ENCODE peak calls at places on chromosome X, in six cellular contexts. One of them, this sample, is unnamed.
A peak's percentile ranks its signal among the peaks of the same experiment; 100 is the strongest.

GRCh38 chrX:27767387-27767786 is 40.4 kb upstream of the MAGEB10 start:
- DNase-seq in activated naive CD4-positive, alpha-beta T cell treated with anti-CD3 and anti-CD28 coated beads, Interleukin-2, amount 10 ng/mL, durations not matched to agents 7 days and 5 days: no peak
- DNase-seq in PC-3: peak; percentile 60
- DNase-seq in cardiac fibroblast: peak; percentile 30
- DNase-seq in left ventricle myocardium superior: no peak
- DNase-seq in ovary: no peak
- DNase-seq in this sample: no peak

GRCh38 chrX:43566170-43566569 is 89.9 kb upstream of the MAOA start:
- DNase-seq in cardiac fibroblast: no peak
- DNase-seq in activated naive CD4-positive, alpha-beta T cell treated with anti-CD3 and anti-CD28 coated beads, Interleukin-2, amount 10 ng/mL, durations not matched to agents 7 days and 5 days: no peak
- DNase-seq in PC-3: peak; percentile 69
- DNase-seq in ovary: no peak
- DNase-seq in left ventricle myocardium superior: no peak
- DNase-seq in this sample: no peak

GRCh38 chrX:109774136-109774535 is 41.1 kb upstream of the ACSL4 start:
- DNase-seq in ovary: no peak
- DNase-seq in activated naive CD4-positive, alpha-beta T cell treated with anti-CD3 and anti-CD28 coated beads, Interleukin-2, amount 10 ng/mL, durations not matched to agents 7 days and 5 days: no peak
- DNase-seq in cardiac fibroblast: peak; percentile 60
- DNase-seq in left ventricle myocardium superior: no peak
- DNase-seq in PC-3: no peak
- DNase-seq in this sample: no peak

GRCh38 chrX:44937606-44938005 is 64.6 kb downstream of the KDM6A start:
- DNase-seq in ovary: no peak
- DNase-seq in activated naive CD4-positive, alpha-beta T cell treated with anti-CD3 and anti-CD28 coated beads, Interleukin-2, amount 10 ng/mL, durations not matched to agents 7 days and 5 days: no peak
- DNase-seq in cardiac fibroblast: no peak
- DNase-seq in left ventricle myocardium superior: no peak
- DNase-seq in PC-3: no peak
- DNase-seq in this sample: no peak

GRCh38 chrX:11532291-11533075 is 133.2 kb downstream of the ARHGAP6 start:
- DNase-seq in ovary: peak; percentile 38
- DNase-seq in activated naive CD4-positive, alpha-beta T cell treated with anti-CD3 and anti-CD28 coated beads, Interleukin-2, amount 10 ng/mL, durations not matched to agents 7 days and 5 days: no peak
- DNase-seq in PC-3: peak; percentile 37
- DNase-seq in cardiac fibroblast: no peak
- DNase-seq in left ventricle myocardium superior: no peak
- DNase-seq in this sample: peak; percentile 80

GRCh38 chrX:9339603-9340569 is 125.0 kb upstream of the TBL1X start:
- DNase-seq in ovary: peak; percentile 55
- DNase-seq in cardiac fibroblast: no peak
- DNase-seq in left ventricle myocardium superior: peak; percentile 60
- DNase-seq in PC-3: no peak
- DNase-seq in activated naive CD4-positive, alpha-beta T cell treated with anti-CD3 and anti-CD28 coated beads, Interleukin-2, amount 10 ng/mL, durations not matched to agents 7 days and 5 days: peak; percentile 27
- DNase-seq in this sample: peak; percentile 65

GRCh38 chrX:12951590-12951965 is 23.3 kb upstream of the TMSB4X start:
- DNase-seq in activated naive CD4-positive, alpha-beta T cell treated with anti-CD3 and anti-CD28 coated beads, Interleukin-2, amount 10 ng/mL, durations not matched to agents 7 days and 5 days: peak; percentile 41
- DNase-seq in ovary: no peak
- DNase-seq in left ventricle myocardium superior: no peak
- DNase-seq in PC-3: no peak
- DNase-seq in cardiac fibroblast: no peak
- DNase-seq in this sample: no peak

GRCh38 chrX:153381684-153382532 is 19.2 kb downstream of the PNMA6E start:
- DNase-seq in cardiac fibroblast: peak; percentile 84
- DNase-seq in ovary: peak; percentile 81
- DNase-seq in PC-3: no peak
- DNase-seq in left ventricle myocardium superior: no peak
- DNase-seq in activated naive CD4-positive, alpha-beta T cell treated with anti-CD3 and anti-CD28 coated beads, Interleukin-2, amount 10 ng/mL, durations not matched to agents 7 days and 5 days: peak; percentile 53
- DNase-seq in this sample: peak; percentile 74

GRCh38 chrX:123188081-123188480 is 4.0 kb downstream of the GRIA3 start:
- DNase-seq in ovary: no peak
- DNase-seq in PC-3: no peak
- DNase-seq in activated naive CD4-positive, alpha-beta T cell treated with anti-CD3 and anti-CD28 coated beads, Interleukin-2, amount 10 ng/mL, durations not matched to agents 7 days and 5 days: no peak
- DNase-seq in cardiac fibroblast: peak; percentile 24
- DNase-seq in left ventricle myocardium superior: no peak
- DNase-seq in this sample: no peak

GRCh38 chrX:30212172-30212571 is 3.2 kb upstream of the MAGEB2 start:
- DNase-seq in cardiac fibroblast: no peak
- DNase-seq in activated naive CD4-positive, alpha-beta T cell treated with anti-CD3 and anti-CD28 coated beads, Interleukin-2, amount 10 ng/mL, durations not matched to agents 7 days and 5 days: no peak
- DNase-seq in PC-3: peak; percentile 3
- DNase-seq in ovary: no peak
- DNase-seq in left ventricle myocardium superior: no peak
- DNase-seq in this sample: no peak

GRCh38 chrX:29890646-29891200 is 324.6 kb upstream of the MAGEB2 start:
- DNase-seq in cardiac fibroblast: no peak
- DNase-seq in left ventricle myocardium superior: no peak
- DNase-seq in ovary: no peak
- DNase-seq in activated naive CD4-positive, alpha-beta T cell treated with anti-CD3 and anti-CD28 coated beads, Interleukin-2, amount 10 ng/mL, durations not matched to agents 7 days and 5 days: no peak
- DNase-seq in PC-3: no peak
- DNase-seq in this sample: no peak

GRCh38 chrX:24982306-24982965 is 33.3 kb downstream of the ARX start:
- DNase-seq in left ventricle myocardium superior: no peak
- DNase-seq in ovary: no peak
- DNase-seq in PC-3: no peak
- DNase-seq in activated naive CD4-positive, alpha-beta T cell treated with anti-CD3 and anti-CD28 coated beads, Interleukin-2, amount 10 ng/mL, durations not matched to agents 7 days and 5 days: no peak
- DNase-seq in cardiac fibroblast: peak; percentile 16
- DNase-seq in this sample: no peak

GRCh38 chrX:143757887-143758286 is 37.3 kb upstream of the SPANXN2 start:
- DNase-seq in PC-3: no peak
- DNase-seq in activated naive CD4-positive, alpha-beta T cell treated with anti-CD3 and anti-CD28 coated beads, Interleukin-2, amount 10 ng/mL, durations not matched to agents 7 days and 5 days: no peak
- DNase-seq in ovary: no peak
- DNase-seq in cardiac fibroblast: no peak
- DNase-seq in left ventricle myocardium superior: no peak
- DNase-seq in this sample: no peak

GRCh38 chrX:15849555-15849954 is 5.1 kb downstream of the AP1S2 start:
- DNase-seq in ovary: no peak
- DNase-seq in PC-3: peak; percentile 35
- DNase-seq in left ventricle myocardium superior: no peak
- DNase-seq in cardiac fibroblast: peak; percentile 17
- DNase-seq in activated naive CD4-positive, alpha-beta T cell treated with anti-CD3 and anti-CD28 coated beads, Interleukin-2, amount 10 ng/mL, durations not matched to agents 7 days and 5 days: no peak
- DNase-seq in this sample: no peak

GRCh38 chrX:48694776-48695523 is 1.6 kb upstream of the SUV39H1 start:
- DNase-seq in cardiac fibroblast: no peak
- DNase-seq in activated naive CD4-positive, alpha-beta T cell treated with anti-CD3 and anti-CD28 coated beads, Interleukin-2, amount 10 ng/mL, durations not matched to agents 7 days and 5 days: no peak
- DNase-seq in PC-3: no peak
- DNase-seq in ovary: no peak
- DNase-seq in left ventricle myocardium superior: no peak
- DNase-seq in this sample: no peak

GRCh38 chrX:119809185-119809666 is 17.8 kb upstream of the RPL39 start:
- DNase-seq in left ventricle myocardium superior: no peak
- DNase-seq in cardiac fibroblast: no peak
- DNase-seq in ovary: no peak
- DNase-seq in activated naive CD4-positive, alpha-beta T cell treated with anti-CD3 and anti-CD28 coated beads, Interleukin-2, amount 10 ng/mL, durations not matched to agents 7 days and 5 days: no peak
- DNase-seq in PC-3: no peak
- DNase-seq in this sample: peak; percentile 81

GRCh38 chrX:111386884-111387283 is 25.1 kb downstream of the DCX start:
- DNase-seq in PC-3: no peak
- DNase-seq in left ventricle myocardium superior: no peak
- DNase-seq in ovary: no peak
- DNase-seq in cardiac fibroblast: no peak
- DNase-seq in activated naive CD4-positive, alpha-beta T cell treated with anti-CD3 and anti-CD28 coated beads, Interleukin-2, amount 10 ng/mL, durations not matched to agents 7 days and 5 days: no peak
- DNase-seq in this sample: no peak

GRCh38 chrX:128807367-128807766 is 715.9 kb downstream of the SMARCA1 start:
- DNase-seq in ovary: no peak
- DNase-seq in activated naive CD4-positive, alpha-beta T cell treated with anti-CD3 and anti-CD28 coated beads, Interleukin-2, amount 10 ng/mL, durations not matched to agents 7 days and 5 days: no peak
- DNase-seq in left ventricle myocardium superior: no peak
- DNase-seq in cardiac fibroblast: no peak
- DNase-seq in PC-3: no peak
- DNase-seq in this sample: no peak

GRCh38 chrX:123736333-123736921 is 3.6 kb upstream of the THOC2 start:
- DNase-seq in left ventricle myocardium superior: no peak
- DNase-seq in PC-3: no peak
- DNase-seq in ovary: no peak
- DNase-seq in activated naive CD4-positive, alpha-beta T cell treated with anti-CD3 and anti-CD28 coated beads, Interleukin-2, amount 10 ng/mL, durations not matched to agents 7 days and 5 days: no peak
- DNase-seq in cardiac fibroblast: no peak
- DNase-seq in this sample: peak; percentile 75

GRCh38 chrX:68511255-68511654 is 12.4 kb downstream of the YIPF6 start:
- DNase-seq in left ventricle myocardium superior: no peak
- DNase-seq in cardiac fibroblast: peak; percentile 59
- DNase-seq in ovary: peak; percentile 30
- DNase-seq in PC-3: peak; percentile 70
- DNase-seq in activated naive CD4-positive, alpha-beta T cell treated with anti-CD3 and anti-CD28 coated beads, Interleukin-2, amount 10 ng/mL, durations not matched to agents 7 days and 5 days: peak; percentile 36
- DNase-seq in this sample: peak; percentile 49

GRCh38 chrX:66632473-66632872 is 6.4 kb downstream of the EDA2R start:
- DNase-seq in PC-3: no peak
- DNase-seq in ovary: no peak
- DNase-seq in left ventricle myocardium superior: no peak
- DNase-seq in cardiac fibroblast: peak; percentile 67
- DNase-seq in activated naive CD4-positive, alpha-beta T cell treated with anti-CD3 and anti-CD28 coated beads, Interleukin-2, amount 10 ng/mL, durations not matched to agents 7 days and 5 days: no peak
- DNase-seq in this sample: peak; percentile 34

GRCh38 chrX:124863303-124863702 is 456.4 kb upstream of the TEX13C start:
- DNase-seq in activated naive CD4-positive, alpha-beta T cell treated with anti-CD3 and anti-CD28 coated beads, Interleukin-2, amount 10 ng/mL, durations not matched to agents 7 days and 5 days: no peak
- DNase-seq in left ventricle myocardium superior: no peak
- DNase-seq in ovary: no peak
- DNase-seq in PC-3: no peak
- DNase-seq in cardiac fibroblast: no peak
- DNase-seq in this sample: no peak

GRCh38 chrX:77597511-77597910 is 150.3 kb downstream of the FGF16 start:
- DNase-seq in PC-3: no peak
- DNase-seq in ovary: no peak
- DNase-seq in left ventricle myocardium superior: no peak
- DNase-seq in cardiac fibroblast: peak; percentile 6
- DNase-seq in activated naive CD4-positive, alpha-beta T cell treated with anti-CD3 and anti-CD28 coated beads, Interleukin-2, amount 10 ng/mL, durations not matched to agents 7 days and 5 days: no peak
- DNase-seq in this sample: no peak

GRCh38 chrX:149504226-149504914 is 736 bp downstream of the IDS start:
- DNase-seq in cardiac fibroblast: peak; percentile 16
- DNase-seq in PC-3: peak; percentile 30
- DNase-seq in activated naive CD4-positive, alpha-beta T cell treated with anti-CD3 and anti-CD28 coated beads, Interleukin-2, amount 10 ng/mL, durations not matched to agents 7 days and 5 days: peak; percentile 72
- DNase-seq in ovary: peak; percentile 38
- DNase-seq in left ventricle myocardium superior: no peak
- DNase-seq in this sample: no peak

This sample was measured in fibroblast of villous mesenchyme.